ENCODE peak calls at places on chromosome 4, in seven cellular contexts. J is suprapubic skin, P is astrocyte, G is psoas muscle, Z is colonic mucosa, Q is GM10248, M is cardiac muscle cell. K is an unnamed sample.
A peak's percentile ranks its signal among the peaks of the same experiment; 100 is the strongest.

GRCh38 chr4:102008711-102009110 is 218.2 kb downstream of the BANK1 start:
- DNase-seq in G (no peak), Q (no peak), Z (no peak), J (no peak), P (no peak), M (peak; percentile 31), K (no peak)

GRCh38 chr4:159552979-159553768 is 450.3 kb downstream of the RAPGEF2 start:
- DNase-seq in Q (no peak), G (no peak), J (no peak), Z (no peak), P (no peak), M (no peak), K (no peak)

GRCh38 chr4:63529581-63529980 is 879.7 kb downstream of the TECRL start:
- DNase-seq in M (no peak), J (no peak), P (no peak), Z (no peak), Q (no peak), G (no peak), K (no peak)

GRCh38 chr4:142984871-142985585 is 138.9 kb upstream of the INPP4B start:
- DNase-seq in Q (no peak), Z (peak; percentile 19), P (no peak), G (no peak), M (peak; percentile 32), J (no peak), K (no peak)

GRCh38 chr4:58940167-58940566 is 1830.0 kb upstream of the IGFBP7 start:
- DNase-seq in P (no peak), Z (no peak), Q (no peak), G (no peak), M (no peak), J (no peak), K (no peak)

GRCh38 chr4:74930166-74930565 is 2.8 kb upstream of the PARM1 start:
- DNase-seq in Q (no peak), G (no peak), J (no peak), P (no peak), M (no peak), Z (no peak), K (no peak)

GRCh38 chr4:797066-797465 is 28.9 kb downstream of the CPLX1 start:
- DNase-seq in J (no peak), M (no peak), P (no peak), Q (no peak), Z (no peak), G (no peak), K (no peak)

GRCh38 chr4:62517721-62518120 is 1317.6 kb downstream of the ADGRL3 start:
- DNase-seq in P (peak; percentile 16), M (no peak), Z (no peak), G (no peak), J (no peak), Q (no peak), K (no peak)

GRCh38 chr4:175504316-175504715 is 307.7 kb downstream of the GPM6A start:
- DNase-seq in P (no peak), J (no peak), Q (no peak), M (no peak), Z (no peak), G (no peak), K (no peak)

GRCh38 chr4:141133146-141134006 is at the start of gene RNF150:
- DNase-seq in M (peak; percentile 86), Q (peak; percentile 58), J (peak; percentile 82), P (peak; percentile 92), G (peak; percentile 69), Z (peak; percentile 66), K (peak; percentile 76)

GRCh38 chr4:39539026-39539690 is 11.9 kb upstream of the UGDH start:
- DNase-seq in Z (no peak), M (no peak), P (no peak), Q (no peak), J (no peak), G (no peak), K (no peak)

GRCh38 chr4:96753216-96753615 is 913.3 kb downstream of the PDHA2 start:
- DNase-seq in M (no peak), G (no peak), P (peak; percentile 61), Z (no peak), Q (no peak), J (no peak), K (no peak)

GRCh38 chr4:73735231-73735630 is 5.1 kb upstream of the CXCL8 start:
- DNase-seq in M (no peak), J (no peak), P (peak; percentile 57), Z (no peak), G (no peak), Q (peak; percentile 53), K (no peak)

GRCh38 chr4:116531026-116531425 is 554.4 kb downstream of the TRAM1L1 start:
- DNase-seq in G (no peak), J (no peak), Q (no peak), M (no peak), Z (no peak), P (no peak), K (no peak)

GRCh38 chr4:168200685-168201084 is 108.3 kb downstream of the ANXA10 start:
- DNase-seq in Q (no peak), P (no peak), G (no peak), J (no peak), M (no peak), Z (no peak), K (no peak)

GRCh38 chr4:107130157-107130556 is 94.0 kb upstream of the DKK2 start:
- DNase-seq in P (no peak), G (no peak), Q (no peak), J (no peak), M (peak; percentile 7), Z (no peak), K (no peak)

GRCh38 chr4:88812420-88812819 is 114.8 kb upstream of the NAP1L5 start:
- DNase-seq in J (no peak), Z (no peak), M (no peak), G (no peak), P (no peak), Q (no peak), K (no peak)
- TF ChIP-seq CTCF in J (no peak), Z (no peak), M (no peak), G (no peak), P (no peak), Q (no peak), K (no peak)

GRCh38 chr4:163587867-163588266 is 93.4 kb downstream of the TMA16 start:
- DNase-seq in Z (no peak), G (no peak), Q (peak; percentile 14), J (no peak), P (no peak), M (no peak), K (no peak)
- TF ChIP-seq CTCF in Z (no peak), G (no peak), Q (peak; percentile 34), J (no peak), P (peak; percentile 23), M (no peak), K (peak; percentile 32)

GRCh38 chr4:36640876-36641275 is 359.5 kb downstream of the DTHD1 start:
- DNase-seq in Q (no peak), P (no peak), G (no peak), Z (no peak), M (no peak), J (no peak), K (no peak)
- TF ChIP-seq CTCF in Q (no peak), P (no peak), G (no peak), Z (no peak), M (no peak), J (no peak), K (no peak)

GRCh38 chr4:132557660-132558059 is 591.4 kb upstream of the PCDH10 start:
- DNase-seq in G (no peak), Z (no peak), P (no peak), J (no peak), Q (no peak), M (no peak), K (no peak)
- TF ChIP-seq CTCF in G (no peak), Z (no peak), P (no peak), J (no peak), Q (no peak), M (peak; percentile 5), K (no peak)

GRCh38 chr4:25991296-25991695 is 77.3 kb downstream of the SMIM20 start:
- DNase-seq in P (no peak), Q (no peak), J (no peak), M (no peak), Z (no peak), G (no peak), K (no peak)

DNA sequence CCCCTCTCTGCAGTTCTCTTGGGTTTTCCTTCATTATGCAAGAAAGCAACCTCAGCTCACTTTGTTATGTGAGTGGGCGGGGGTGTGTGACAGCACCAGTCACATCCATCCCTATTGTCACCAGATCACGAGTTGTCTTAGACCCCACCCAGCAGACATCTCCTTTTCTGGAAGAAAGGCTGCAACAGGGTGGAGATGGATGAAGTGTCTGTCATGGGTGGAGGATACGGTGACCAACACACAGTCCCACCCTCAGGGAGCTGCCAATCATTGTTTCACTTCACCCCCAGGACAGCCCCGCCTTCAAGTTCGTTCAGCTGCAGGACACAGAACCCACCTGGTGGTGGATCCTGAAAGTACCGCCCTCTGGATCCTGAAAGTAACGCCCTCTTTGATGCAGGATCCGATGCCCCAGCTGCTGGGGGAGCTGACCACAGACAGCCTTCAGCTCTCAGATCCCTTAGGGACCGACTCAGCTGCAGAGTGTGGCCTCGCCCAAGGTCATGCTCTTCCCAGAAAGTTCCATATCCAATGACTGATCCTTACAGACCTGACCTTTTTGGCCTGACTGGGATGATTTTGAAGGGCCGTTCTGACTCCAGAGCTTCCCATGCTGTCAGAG is 79.7 kb downstream of the SMIM20 start:
- DNase-seq in G (peak; percentile 27), J (no peak), Q (peak; percentile 42), M (peak; percentile 21), Z (no peak), P (peak; percentile 35), K (peak; percentile 59)
- TF ChIP-seq CTCF in G (peak; percentile 10), J (no peak), Q (no peak), M (peak; percentile 41), Z (no peak), P (no peak), K (peak; percentile 68)

DNA sequence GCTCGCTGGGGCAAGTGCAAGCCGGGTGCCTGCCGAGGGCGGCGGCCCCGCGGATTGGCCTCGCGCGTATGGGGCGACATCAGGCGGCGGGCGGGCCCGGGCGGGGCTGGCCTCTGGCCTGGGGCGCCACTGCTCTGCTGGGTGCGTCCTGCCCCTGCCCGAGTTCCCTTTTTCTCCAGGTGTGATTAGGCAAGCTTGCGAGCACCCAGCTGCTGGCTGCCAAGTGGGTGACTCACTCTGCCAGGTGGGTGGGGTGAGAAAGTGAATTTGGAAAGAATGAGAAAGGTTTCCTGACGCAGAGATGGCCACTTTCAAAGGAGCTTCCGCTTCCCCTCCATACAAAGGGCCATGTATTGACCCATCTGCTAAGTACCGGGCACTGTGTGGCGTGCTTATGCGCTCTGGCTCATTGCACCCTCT is 32.5 kb downstream of the FGFBP1 start:
- DNase-seq in P (peak; percentile 68), Q (no peak), J (peak; percentile 74), G (no peak), Z (peak; percentile 90), M (no peak), K (no peak)
- TF ChIP-seq CTCF in P (no peak), Q (no peak), J (no peak), G (no peak), Z (no peak), M (no peak), K (no peak)

DNA sequence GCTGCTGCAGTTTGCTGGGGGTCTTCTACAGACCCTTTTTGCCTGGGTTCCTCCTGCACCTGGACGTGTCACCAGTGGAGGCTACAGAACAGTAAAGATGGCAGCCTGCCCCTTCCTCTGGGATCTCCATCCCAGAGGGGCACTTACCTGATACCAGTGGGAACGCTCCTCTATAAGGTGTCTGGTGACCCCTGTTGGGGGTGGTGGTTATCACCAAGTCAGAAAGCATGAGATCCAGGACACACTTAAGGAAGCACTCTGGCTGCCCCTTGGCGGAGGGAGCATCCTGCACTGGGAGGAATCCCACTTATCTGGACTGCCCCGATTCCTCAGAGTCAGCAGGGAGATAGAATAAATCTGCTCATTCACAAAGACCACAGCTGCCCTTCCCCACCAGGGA is 218.9 kb upstream of the GALNTL6 start:
- DNase-seq in Z (no peak), P (no peak), M (no peak), Q (no peak), J (no peak), G (no peak), K (no peak)
- TF ChIP-seq CTCF in Z (no peak), P (no peak), M (no peak), Q (no peak), J (no peak), G (no peak), K (no peak)

K was measured in endothelial cell.